ENCODE peak calls at places on chromosomes 11 and 22, in nine cellular contexts. J is transverse colon, X is non-pigmented ciliary epithelial cell, S is cardiac muscle cell, D is fibroblast of mammary gland, Y is IMR-90, O is AG08396, Q is A172, A is ELF-1. V is an unnamed sample.

GRCh38 chr11:79437274-79437980 is 3.4 kb downstream of the TENM4 start:
- DNase-seq in J (peak; percentile 38), X (no peak), S (peak; percentile 44), D (peak; percentile 49), Y (peak; percentile 57), O (peak; percentile 86), Q (peak; percentile 33), A (peak; percentile 78), V (peak; percentile 79)

GRCh38 chr11:110092577-110093406 is at the start of gene ZC3H12C:
- DNase-seq in J (peak; percentile 89), X (no peak), S (peak; percentile 93), D (peak; percentile 84), Y (peak; percentile 90), O (peak; percentile 91), Q (peak; percentile 77), A (peak; percentile 88), V (peak; percentile 85)

GRCh38 chr22:24466831-24467249 is 28.3 kb upstream of the UPB1 start:
- DNase-seq in J (no peak), X (peak; percentile 71), S (peak; percentile 89), D (peak; percentile 54), Y (peak; percentile 74), O (peak; percentile 58), Q (peak; percentile 49), A (no peak), V (peak; percentile 65)

GRCh38 chr22:39658367-39658766 is 87.8 kb downstream of the CACNA1I start:
- DNase-seq in J (peak; percentile 13), X (no peak), S (no peak), D (no peak), Y (no peak), O (no peak), Q (no peak), A (no peak), V (no peak)

GRCh38 chr11:64659417-64660144 is 63.4 kb downstream of the NRXN2 start:
- DNase-seq in J (no peak), X (peak; percentile 49), S (peak; percentile 26), D (peak; percentile 94), Y (peak; percentile 93), O (peak; percentile 88), Q (peak; percentile 89), A (no peak), V (peak; percentile 95)

GRCh38 chr22:27874756-27875155 is 44.3 kb downstream of the PITPNB start:
- DNase-seq in J (no peak), X (no peak), S (no peak), D (no peak), Y (no peak), O (no peak), Q (no peak), A (no peak), V (no peak)

GRCh38 chr11:14189874-14190273 is 169.1 kb downstream of the RRAS2 start:
- DNase-seq in J (peak; percentile 19), X (no peak), S (peak; percentile 51), D (peak; percentile 56), Y (no peak), O (no peak), Q (no peak), A (no peak), V (peak; percentile 25)

GRCh38 chr11:46725338-46726205 is 6.6 kb downstream of the F2 start:
- DNase-seq in J (no peak), X (no peak), S (no peak), D (no peak), Y (no peak), O (no peak), Q (no peak), A (no peak), V (no peak)

GRCh38 chr22:27129266-27129665 is 471.9 kb downstream of the MIAT start:
- DNase-seq in J (no peak), X (peak; percentile 78), S (peak; percentile 75), D (peak; percentile 34), Y (peak; percentile 74), O (no peak), Q (no peak), A (no peak), V (peak; percentile 54)